ENCODE peak calls at places on chromosomes 12 and 14, in nine cellular contexts. S, Q, B, L, F, A, Y, Z and O are unnamed samples.

GRCh38 chr12:45725631-45726593 is 3.6 kb upstream of the ARID2 start:
- DNase-seq in B (peak; percentile 15), S (peak; percentile 14), Y (peak; percentile 46), A (peak; percentile 49), Z (peak; percentile 12), Q (no peak), L (peak; percentile 59), F (no peak), O (peak; percentile 58)

GRCh38 chr12:65608319-65608916 is 215.9 kb upstream of the HMGA2 start:
- DNase-seq in A (peak; percentile 77), S (no peak), Q (no peak), L (no peak), Z (no peak), B (no peak), F (no peak), Y (peak; percentile 75), O (peak; percentile 95)

GRCh38 chr12:105196090-105196489 is 39.9 kb downstream of the APPL2 start:
- DNase-seq in Q (no peak), F (no peak), S (no peak), A (no peak), Z (no peak), L (no peak), B (no peak), Y (no peak), O (no peak)

GRCh38 chr12:2309647-2310046 is 256.9 kb downstream of the CACNA1C start:
- DNase-seq in L (no peak), B (no peak), Y (no peak), S (no peak), Q (no peak), F (no peak), Z (no peak), A (no peak), O (no peak)

GRCh38 chr12:29329411-29329810 is 51.6 kb downstream of the ERGIC2 start:
- DNase-seq in S (no peak), B (no peak), F (no peak), Q (no peak), L (no peak), A (no peak), Y (no peak), Z (no peak), O (no peak)

GRCh38 chr14:61145903-61146411 is 135.2 kb downstream of the TMEM30B start:
- DNase-seq in S (no peak), B (peak; percentile 76), Q (peak; percentile 77), A (peak; percentile 84), L (peak; percentile 91), Y (peak; percentile 93), F (no peak), Z (no peak), O (peak; percentile 87)

GRCh38 chr14:104001003-104001402 is 58.7 kb upstream of the RD3L start:
- DNase-seq in Q (no peak), Z (no peak), A (no peak), Y (no peak), S (peak; percentile 16), F (no peak), L (no peak), B (no peak), O (no peak)

GRCh38 chr12:111412007-111412829 is 6.5 kb downstream of the SH2B3 start:
- DNase-seq in Z (peak; percentile 22), L (peak; percentile 84), B (peak; percentile 25), Q (no peak), A (no peak), Y (no peak), S (no peak), F (no peak), O (no peak)

GRCh38 chr14:54776361-54777001 is 126.1 kb downstream of the GCH1 start:
- DNase-seq in Z (no peak), L (peak; percentile 10), F (peak; percentile 60), Y (peak; percentile 95), A (peak; percentile 63), Q (no peak), S (no peak), B (peak; percentile 76), O (peak; percentile 51)

GRCh38 chr12:70628701-70629480 is 8.3 kb downstream of the PTPRB start:
- DNase-seq in B (no peak), Y (no peak), Q (no peak), A (no peak), F (no peak), L (no peak), S (no peak), Z (no peak), O (no peak)

GRCh38 chr14:50954811-50955372 is 10.6 kb upstream of the PYGL start:
- DNase-seq in L (peak; percentile 78), B (peak; percentile 61), A (peak; percentile 66), S (no peak), F (no peak), Z (no peak), Y (peak; percentile 66), Q (peak; percentile 37), O (no peak)

GRCh38 chr14:105852378-105853088 is 326.1 kb downstream of the TMEM121 start:
- DNase-seq in B (no peak), Y (no peak), A (no peak), S (no peak), L (no peak), Z (no peak), Q (no peak), F (no peak), O (no peak)

GRCh38 chr14:65101631-65102440 is 481 bp downstream of the MAX start:
- DNase-seq in Q (no peak), A (peak; percentile 9), L (no peak), B (peak; percentile 29), S (peak; percentile 55), F (peak; percentile 21), Z (peak; percentile 4), Y (no peak), O (peak; percentile 4)

GRCh38 chr14:54362089-54362504 is 34.7 kb upstream of the CDKN3 start:
- DNase-seq in Y (no peak), S (no peak), L (no peak), B (no peak), F (no peak), Z (no peak), Q (no peak), A (no peak), O (no peak)

GRCh38 chr14:105562713-105563346 is 36.4 kb downstream of the TMEM121 start:
- DNase-seq in F (no peak), A (no peak), Z (no peak), B (no peak), L (no peak), Q (no peak), Y (no peak), S (no peak), O (no peak)

GRCh38 chr12:16506394-16506793 is 99.6 kb downstream of the LMO3 start:
- DNase-seq in B (no peak), A (no peak), F (no peak), L (no peak), S (no peak), Y (no peak), Z (no peak), Q (no peak), O (no peak)

GRCh38 chr12:78121969-78122610 is 291.4 kb downstream of the NAV3 start:
- DNase-seq in L (peak; percentile 18), Q (no peak), Y (no peak), B (no peak), S (no peak), Z (no peak), A (no peak), F (no peak), O (no peak)

GRCh38 chr14:45247427-45247826 is 5.6 kb downstream of the MIS18BP1 start:
- DNase-seq in S (no peak), B (no peak), Z (no peak), Q (no peak), A (no peak), L (no peak), F (no peak), Y (peak; percentile 30), O (no peak)

GRCh38 chr14:75223664-75224154 is 47.3 kb upstream of the TMED10 start:
- DNase-seq in L (no peak), Y (peak; percentile 45), A (no peak), Z (no peak), Q (no peak), F (no peak), S (peak; percentile 11), B (no peak), O (no peak)

GRCh38 chr12:89889051-89889450 is 180.4 kb upstream of the ATP2B1 start:
- DNase-seq in Q (no peak), B (peak; percentile 14), S (no peak), F (no peak), A (peak; percentile 31), L (no peak), Y (peak; percentile 66), Z (no peak), O (peak; percentile 25)

GRCh38 chr14:100065942-100066574 is 836 bp downstream of the EVL start:
- DNase-seq in B (no peak), Z (no peak), F (peak; percentile 68), S (no peak), Y (no peak), Q (no peak), A (no peak), L (no peak), O (no peak)

GRCh38 chr12:50507474-50507838 is 2.7 kb downstream of the DIP2B start:
- DNase-seq in B (no peak), L (no peak), Y (no peak), Z (no peak), A (no peak), Q (no peak), S (no peak), F (no peak), O (no peak)

GRCh38 chr12:2450553-2450952 is 344.2 kb upstream of the FKBP4 start:
- DNase-seq in Y (no peak), B (no peak), L (no peak), A (no peak), F (no peak), S (no peak), Q (no peak), Z (no peak), O (no peak)

GRCh38 chr14:22047105-22047504 is 373.5 kb upstream of the OR4E1 start:
- DNase-seq in Q (no peak), Z (peak; percentile 5), S (no peak), Y (no peak), L (no peak), F (no peak), B (no peak), A (peak; percentile 45), O (peak; percentile 28)

GRCh38 chr12:67647251-67647546 is 1.3 kb upstream of the DYRK2 start:
- DNase-seq in Z (no peak), S (no peak), A (no peak), Q (no peak), L (peak; percentile 66), F (no peak), Y (no peak), B (no peak), O (no peak)

GRCh38 chr14:59507063-59507751 is 22.9 kb downstream of the JKAMP start:
- DNase-seq in B (peak; percentile 68), Y (peak; percentile 60), A (peak; percentile 34), L (peak; percentile 57), S (peak; percentile 80), Q (peak; percentile 10), F (peak; percentile 22), Z (peak; percentile 69), O (no peak)

GRCh38 chr14:58805605-58806358 is 168.0 kb downstream of the DACT1 start:
- DNase-seq in F (no peak), B (no peak), A (no peak), Z (no peak), Y (peak; percentile 28), S (no peak), L (peak; percentile 91), Q (no peak), O (no peak)

GRCh38 chr12:39267886-39268285 is 175.0 kb downstream of the KIF21A start:
- DNase-seq in Q (no peak), B (no peak), F (no peak), A (no peak), Y (no peak), L (no peak), Z (no peak), S (no peak), O (no peak)

GRCh38 chr12:118109088-118109487 is 5.3 kb upstream of the VSIG10 start:
- DNase-seq in L (no peak), Z (no peak), S (no peak), F (no peak), A (no peak), Y (no peak), B (no peak), Q (no peak), O (no peak)

GRCh38 chr12:117968826-117969659 is at the start of gene KSR2:
- DNase-seq in A (peak; percentile 63), Z (peak; percentile 61), Q (no peak), B (peak; percentile 56), F (peak; percentile 22), S (peak; percentile 80), Y (peak; percentile 56), L (peak; percentile 95), O (peak; percentile 47)

GRCh38 chr14:81162941-81163340 is 57.8 kb downstream of the GTF2A1 start:
- DNase-seq in L (no peak), S (no peak), B (no peak), A (no peak), Y (peak; percentile 32), Q (no peak), Z (no peak), F (no peak), O (peak; percentile 20)